ENCODE peak calls at places on chromosomes 12 and 14, in ten cellular contexts. H is fibroblast of the aortic adventitia; Z is HuH-7.5; E is lower leg skin; L is HCEC 1CT; Q is endothelial cell; D is CD4-positive, alpha-beta memory T cell; N is GM20000; B is fibroblast of gingiva; R is T follicular helper cell. M is an unnamed sample.
A peak's percentile ranks its signal among the peaks of the same experiment; 100 is the strongest.

GRCh38 chr14:22976620-22977433 is 5.5 kb downstream of the AJUBA start:
- DNase-seq in H (peak; percentile 61), Z (peak; percentile 65), E (no peak), L (peak; percentile 35), Q (no peak), D (no peak), N (no peak), B (peak; percentile 42), R (no peak), M (no peak)

GRCh38 chr12:113537751-113538087 is 66.0 kb upstream of the LHX5 start:
- DNase-seq in H (no peak), Z (no peak), E (no peak), L (peak; percentile 78), Q (no peak), D (no peak), N (no peak), B (no peak), R (no peak), M (no peak)

GRCh38 chr12:11689591-11690158 is 40.2 kb downstream of the ETV6 start:
- DNase-seq in H (no peak), Z (no peak), E (peak; percentile 50), L (no peak), Q (no peak), D (no peak), N (no peak), B (no peak), R (no peak), M (no peak)

GRCh38 chr12:12859690-12860089 is 31.7 kb upstream of the GPRC5A start:
- DNase-seq in H (no peak), Z (no peak), E (no peak), L (peak; percentile 11), Q (no peak), D (no peak), N (no peak), B (no peak), R (no peak), M (no peak)

GRCh38 chr14:56657604-56658003 is 78.0 kb downstream of the TMEM260 start:
- DNase-seq in H (no peak), Z (no peak), E (no peak), L (no peak), Q (no peak), D (no peak), N (no peak), B (no peak), R (no peak), M (no peak)

GRCh38 chr12:52865090-52865944 is 16.5 kb upstream of the KRT78 start:
- DNase-seq in H (peak; percentile 76), Z (peak; percentile 94), E (peak; percentile 95), L (peak; percentile 45), Q (peak; percentile 91), D (no peak), N (no peak), B (peak; percentile 32), R (no peak), M (no peak)

GRCh38 chr12:107379852-107380567 is 286.7 kb upstream of the CRY1 start:
- DNase-seq in H (peak; percentile 42), Z (no peak), E (no peak), L (no peak), Q (no peak), D (no peak), N (no peak), B (peak; percentile 20), R (no peak), M (no peak)

GRCh38 chr12:120413901-120414695 is 23.8 kb upstream of the COX6A1 start:
- DNase-seq in H (no peak), Z (no peak), E (no peak), L (no peak), Q (no peak), D (no peak), N (no peak), B (no peak), R (no peak), M (no peak)

M was measured in naive B cell.